ENCODE peak calls at places on chromosomes 1 and 21, in seven cellular contexts. O is endodermal cell; T is A549; H is heart right ventricle; A is neural progenitor cell; R is mammary epithelial cell; Y is CD8-positive, alpha-beta T cell. F is an unnamed sample. For H3K4me1, the result is how much of the 10 kb centered on the place peaks cover.

GRCh38 chr21:45517249-45518065 is 24.8 kb downstream of the SLC19A1 start:
- DNase-seq in R (no peak), H (peak), Y (no peak), A (no peak), T (no peak), O (peak), F (peak)

GRCh38 chr1:170967042-170967910 is 31.9 kb downstream of the MROH9 start:
- DNase-seq in Y (no peak), H (no peak), O (no peak), R (peak), A (peak), T (peak), F (no peak)

GRCh38 chr1:76269175-76269574 is 194.6 kb downstream of the ST6GALNAC3 start:
- DNase-seq in Y (no peak), H (no peak), T (no peak), O (no peak), R (no peak), A (peak), F (no peak)

GRCh38 chr1:99115231-99115630 is 110.6 kb upstream of the PLPPR5 start:
- DNase-seq in T (no peak), O (no peak), A (no peak), H (no peak), Y (no peak), R (no peak), F (no peak)

GRCh38 chr1:230808268-230808872 is 60.0 kb downstream of the C1orf198 start:
- DNase-seq in Y (no peak), O (peak), T (no peak), R (no peak), A (no peak), H (no peak), F (no peak)

GRCh38 chr1:12555411-12556367 is 62.3 kb downstream of the DHRS3 start:
- DNase-seq in Y (no peak), A (no peak), T (no peak), O (no peak), H (no peak), R (no peak), F (no peak)

GRCh38 chr1:7004181-7004580 is 218.9 kb downstream of the CAMTA1 start:
- DNase-seq in R (no peak), Y (no peak), A (no peak), H (no peak), O (no peak), T (no peak), F (no peak)

GRCh38 chr1:179137623-179138235 is 55.9 kb downstream of the TOR3A start:
- DNase-seq in R (no peak), T (no peak), A (no peak), O (no peak), H (no peak), Y (no peak), F (no peak)

GRCh38 chr1:40848530-40849189 is 13.5 kb downstream of the CITED4 start:
- DNase-seq in T (peak), A (peak), R (peak), O (peak), Y (no peak), H (peak), F (peak)

GRCh38 chr1:152906023-152906565 is 2.3 kb upstream of the IVL start:
- DNase-seq in H (no peak), R (peak), O (no peak), Y (no peak), A (no peak), T (no peak), F (no peak)

GRCh38 chr1:37474051-37474696 is at the start of gene ZC3H12A:
- DNase-seq in H (peak), A (peak), Y (peak), R (peak), T (peak), O (peak), F (peak)

GRCh38 chr1:52660807-52661206 is 27.8 kb downstream of the SHISAL2A start:
- DNase-seq in R (no peak), O (no peak), T (no peak), H (no peak), Y (no peak), A (no peak), F (no peak)

GRCh38 chr1:52665173-52666020 is 32.4 kb downstream of the SHISAL2A start:
- DNase-seq in O (no peak), T (no peak), H (no peak), R (peak), A (no peak), Y (no peak), F (no peak)

GRCh38 chr1:52663716-52664115 is 30.7 kb downstream of the SHISAL2A start:
- DNase-seq in H (no peak), Y (no peak), A (no peak), R (no peak), T (no peak), O (no peak), F (no peak)

GRCh38 chr1:52659851-52660596 is 27.1 kb downstream of the SHISAL2A start:
- DNase-seq in R (peak), Y (no peak), H (no peak), A (peak), T (no peak), O (peak), F (no peak)

DNA sequence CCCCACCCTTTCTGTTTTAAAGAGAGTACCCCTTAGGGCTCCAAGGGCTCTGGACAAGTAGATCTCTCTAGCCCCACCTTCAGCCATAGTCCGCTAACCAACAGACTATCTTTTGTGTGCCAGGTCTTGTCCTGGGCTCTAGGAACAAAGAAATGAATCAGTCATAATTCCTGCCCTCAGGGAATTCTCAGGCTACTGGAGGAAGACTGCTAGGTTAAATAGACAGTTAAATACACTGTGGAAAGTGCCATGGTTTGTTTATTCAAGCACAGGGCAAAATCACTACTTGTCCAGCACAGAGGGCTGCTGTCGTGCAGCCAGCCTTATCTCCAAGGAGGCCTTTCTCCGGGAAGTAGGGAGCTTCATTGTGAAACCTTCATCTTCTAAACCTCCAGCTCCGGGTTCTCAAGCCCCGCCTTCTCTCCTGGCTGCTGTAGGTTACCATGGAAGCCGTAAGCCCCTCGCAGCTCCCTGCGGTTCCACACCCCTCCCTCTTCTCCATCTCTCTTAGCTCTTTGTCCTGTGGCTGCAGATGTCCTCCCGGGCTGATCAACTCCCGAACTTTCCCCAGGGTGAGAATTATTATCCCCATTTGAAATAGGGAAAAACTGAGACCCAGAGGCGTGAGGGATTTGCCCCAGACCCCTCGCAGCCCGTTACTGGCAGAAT is 29.8 kb downstream of the SHISAL2A start:
- DNase-seq in T (peak), A (peak), R (peak), Y (no peak), H (no peak), O (peak), F (no peak)
- TF ChIP-seq CTCF in T (no peak), A (peak), R (no peak), Y (no peak), H (no peak), O (no peak), F (no peak)

GRCh38 chr1:150567717-150568561 is 11.5 kb downstream of the MCL1 start:
- DNase-seq in R (peak), A (peak), H (no peak), Y (peak), O (peak), T (peak), F (peak)
- H3K4me1 ChIP-seq in R (half or more), A (under half), H (half or more), Y (half or more), O (under half), T (half or more), F (half or more)

DNA sequence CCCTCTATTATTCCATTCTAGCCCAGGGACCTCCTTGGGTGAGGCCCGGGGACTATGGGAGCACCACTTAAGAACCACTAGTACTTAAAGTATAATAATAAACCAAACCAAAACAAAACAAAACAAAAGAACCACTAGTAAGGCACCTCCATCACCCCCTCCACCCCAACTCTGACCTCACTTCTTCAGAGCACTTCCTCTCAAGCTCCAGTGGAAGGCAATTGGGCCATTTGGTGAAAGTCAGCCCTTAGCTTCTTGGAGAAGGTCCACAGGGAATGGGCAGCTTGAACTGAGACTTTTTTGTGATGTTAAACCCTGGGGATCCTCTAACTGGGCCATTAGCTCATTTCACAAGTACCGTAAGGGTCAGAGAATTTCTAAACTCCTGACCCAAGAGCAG is 237.3 kb downstream of the RHOU start:
- DNase-seq in Y (no peak), O (no peak), A (no peak), R (no peak), H (no peak), T (no peak), F (no peak)
- H3K4me3 ChIP-seq in Y (no peak), O (no peak), A (no peak), R (no peak), H (no peak), T (no peak), F (no peak)

DNA sequence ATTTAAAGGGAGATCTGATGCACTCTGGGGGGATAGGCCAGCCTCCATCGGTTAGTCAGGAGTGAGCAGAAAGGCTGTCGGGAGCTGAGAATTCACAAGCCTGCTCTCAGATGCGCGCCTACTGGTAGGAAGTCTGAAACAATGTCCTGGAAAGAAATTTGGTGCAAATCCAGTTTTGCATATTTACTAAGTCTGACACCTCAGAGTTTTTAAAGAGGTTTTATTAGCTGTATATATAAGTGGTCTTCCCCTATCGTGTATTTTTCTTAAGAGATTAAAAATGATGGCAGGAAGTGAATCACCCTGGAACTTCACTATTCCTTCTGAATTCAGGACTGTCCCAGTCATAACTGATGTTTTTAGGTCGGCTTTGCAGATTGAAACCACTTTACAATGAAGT is 99.8 kb upstream of the C1orf105 start:
- DNase-seq in O (no peak), T (no peak), Y (no peak), R (no peak), H (no peak), A (no peak), F (no peak)
- TF ChIP-seq CTCF in O (no peak), T (no peak), Y (no peak), R (no peak), H (no peak), A (no peak), F (no peak)

GRCh38 chr1:1173061-1173792 is 453 bp upstream of the TTLL10 start:
- DNase-seq in O (peak), H (no peak), Y (no peak), R (no peak), A (peak), T (no peak), F (peak)
- H3K4me1 ChIP-seq in O (under half), H (under half), Y (under half), R (under half), A (under half), T (under half), F (under half)

DNA sequence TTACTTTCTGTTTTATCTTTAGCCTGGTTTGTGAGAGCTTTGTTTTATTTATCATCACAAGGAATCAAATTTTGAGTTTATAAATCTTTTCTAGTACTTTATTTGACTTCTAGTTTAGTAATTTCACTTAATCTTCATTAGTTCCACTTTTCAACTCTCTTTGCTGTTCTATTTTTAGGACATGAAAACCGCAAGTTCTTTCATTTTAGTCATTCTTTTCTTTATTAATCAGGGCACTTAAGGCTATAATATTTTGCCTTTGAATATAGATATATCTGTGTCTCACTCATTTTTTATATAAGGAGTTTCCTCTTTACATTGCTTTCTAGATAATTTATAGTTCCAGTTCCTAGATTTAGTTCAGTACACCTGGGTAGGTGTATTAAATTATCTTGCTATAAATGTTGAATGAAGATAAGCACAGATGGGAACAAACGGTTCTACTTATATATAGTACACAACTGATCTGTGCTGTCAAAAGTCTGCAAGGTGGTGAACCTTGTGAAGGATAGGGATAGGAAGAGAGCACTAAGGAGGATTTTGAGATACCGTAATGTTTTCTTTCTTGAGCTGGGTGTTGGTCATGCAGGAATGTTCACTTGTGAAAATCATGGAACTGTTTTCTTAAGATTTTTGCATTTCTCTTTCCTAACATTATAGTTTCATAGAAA is 402.3 kb downstream of the RYR2 start:
- DNase-seq in H (no peak), Y (no peak), T (no peak), R (no peak), A (no peak), O (no peak), F (no peak)
- H3K4me3 ChIP-seq in H (no peak), Y (no peak), T (no peak), R (no peak), A (no peak), O (no peak), F (no peak)

DNA sequence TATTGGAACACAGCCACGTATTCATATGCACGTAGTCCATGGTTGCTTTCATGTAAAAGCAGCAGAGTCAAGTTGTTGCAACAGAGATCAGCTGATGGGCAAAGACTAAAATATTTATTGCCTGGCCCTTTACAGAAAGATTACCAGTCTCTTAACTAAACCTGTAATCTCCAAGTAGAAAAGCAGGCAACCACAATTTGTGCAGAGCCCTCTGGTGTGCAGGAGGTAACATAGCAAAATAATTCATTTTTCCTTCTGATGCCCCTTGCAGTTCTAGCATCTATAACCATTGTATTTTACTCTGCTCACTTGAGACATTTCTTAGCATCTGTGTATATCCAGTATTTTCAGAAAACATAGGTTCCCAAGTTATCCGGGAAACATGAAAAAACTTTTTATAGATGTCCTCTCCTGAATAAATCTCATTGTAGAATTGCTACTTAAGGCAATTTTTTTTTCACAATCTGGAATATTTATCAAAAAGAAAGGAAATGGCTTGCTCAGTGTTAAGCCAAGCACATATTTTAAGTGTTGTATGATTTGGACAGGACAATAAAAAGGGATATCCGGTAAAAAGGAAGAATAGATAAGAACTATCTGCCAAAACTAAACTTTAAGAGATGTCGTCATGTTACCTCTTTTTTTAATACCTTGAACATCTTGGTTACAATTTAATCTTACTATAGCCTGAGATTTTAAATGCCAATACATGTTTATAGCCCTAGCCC is 430.7 kb downstream of the PLPP3 start:
- DNase-seq in O (no peak), T (no peak), H (no peak), Y (no peak), R (no peak), A (no peak), F (no peak)
- TF ChIP-seq CTCF in O (peak), T (no peak), H (peak), Y (no peak), R (peak), A (no peak), F (peak)

F was measured in spleen.